ENCODE peak calls at places on chromosomes 12 and 14, in five cellular contexts. U is CD8-positive, alpha-beta T cell; B is pancreas; J is CD8-positive, alpha-beta memory T cell; D is tibial nerve. K is an unnamed sample.
A peak's percentile ranks its signal among the peaks of the same experiment; 100 is the strongest.

GRCh38 chr12:46354111-46354798 is 18.3 kb downstream of the SLC38A2 start:
- DNase-seq in U (no peak), B (no peak), J (no peak), D (no peak), K (no peak)

GRCh38 chr12:6462234-6462995 is 8.1 kb downstream of the VAMP1 start:
- DNase-seq in U (no peak), B (no peak), J (peak; percentile 65), D (no peak), K (peak; percentile 36)

GRCh38 chr12:119198440-119198839 is 19.7 kb downstream of the HSPB8 start:
- DNase-seq in U (no peak), B (no peak), J (no peak), D (no peak), K (no peak)

GRCh38 chr12:47491516-47491915 is 214.3 kb downstream of the RPAP3 start:
- DNase-seq in U (no peak), B (no peak), J (no peak), D (no peak), K (no peak)

GRCh38 chr12:107801150-107801549 is 26.6 kb downstream of the ASCL4 start:
- DNase-seq in U (no peak), B (no peak), J (no peak), D (no peak), K (no peak)

GRCh38 chr12:45637706-45638105 is 91.8 kb upstream of the ARID2 start:
- DNase-seq in U (no peak), B (no peak), J (no peak), D (no peak), K (no peak)

GRCh38 chr14:50784683-50785505 is 46.1 kb downstream of the NIN start:
- DNase-seq in U (no peak), B (no peak), J (no peak), D (no peak), K (no peak)

GRCh38 chr12:6073426-6073825 is 51.0 kb downstream of the VWF start:
- DNase-seq in U (no peak), B (no peak), J (no peak), D (no peak), K (no peak)

GRCh38 chr14:69287096-69287991 is 27.4 kb downstream of the GALNT16 start:
- DNase-seq in U (no peak), B (no peak), J (no peak), D (no peak), K (no peak)

GRCh38 chr14:95681153-95681552 is 5.1 kb upstream of the TCL1B start:
- DNase-seq in U (no peak), B (no peak), J (no peak), D (no peak), K (no peak)

GRCh38 chr12:1760566-1761382 is 59.6 kb upstream of the LRTM2 start:
- DNase-seq in U (no peak), B (no peak), J (no peak), D (no peak), K (no peak)

GRCh38 chr12:50517456-50518048 is 12.8 kb downstream of the DIP2B start:
- DNase-seq in U (no peak), B (no peak), J (no peak), D (no peak), K (no peak)

GRCh38 chr14:25757364-25757763 is 707.4 kb upstream of the STXBP6 start:
- DNase-seq in U (no peak), B (no peak), J (no peak), D (no peak), K (no peak)

GRCh38 chr12:14545144-14546124 is 22.2 kb downstream of the PLBD1 start:
- DNase-seq in U (no peak), B (no peak), J (no peak), D (no peak), K (no peak)

GRCh38 chr12:71686658-71687025 is 760 bp downstream of the TMEM19 start:
- DNase-seq in U (no peak), B (no peak), J (no peak), D (no peak), K (no peak)
- H3K4me1 ChIP-seq in U (peaks cover 33% of the 10 kb centered on the region), B (no peaks in the 10 kb centered on the region), J (peaks cover 24% of the 10 kb centered on the region), D (no peaks in the 10 kb centered on the region), K (no peaks in the 10 kb centered on the region)

GRCh38 chr14:74510955-74511354 is 17.4 kb downstream of the ISCA2 start:
- DNase-seq in U (no peak), B (no peak), J (no peak), D (no peak), K (peak; percentile 73)
- H3K27ac ChIP-seq in U (no peak overlapping the region), B (no peak overlapping the region), J (no peak overlapping the region), D (peak overlapping the region; percentile 37), K (no peak overlapping the region)

DNA sequence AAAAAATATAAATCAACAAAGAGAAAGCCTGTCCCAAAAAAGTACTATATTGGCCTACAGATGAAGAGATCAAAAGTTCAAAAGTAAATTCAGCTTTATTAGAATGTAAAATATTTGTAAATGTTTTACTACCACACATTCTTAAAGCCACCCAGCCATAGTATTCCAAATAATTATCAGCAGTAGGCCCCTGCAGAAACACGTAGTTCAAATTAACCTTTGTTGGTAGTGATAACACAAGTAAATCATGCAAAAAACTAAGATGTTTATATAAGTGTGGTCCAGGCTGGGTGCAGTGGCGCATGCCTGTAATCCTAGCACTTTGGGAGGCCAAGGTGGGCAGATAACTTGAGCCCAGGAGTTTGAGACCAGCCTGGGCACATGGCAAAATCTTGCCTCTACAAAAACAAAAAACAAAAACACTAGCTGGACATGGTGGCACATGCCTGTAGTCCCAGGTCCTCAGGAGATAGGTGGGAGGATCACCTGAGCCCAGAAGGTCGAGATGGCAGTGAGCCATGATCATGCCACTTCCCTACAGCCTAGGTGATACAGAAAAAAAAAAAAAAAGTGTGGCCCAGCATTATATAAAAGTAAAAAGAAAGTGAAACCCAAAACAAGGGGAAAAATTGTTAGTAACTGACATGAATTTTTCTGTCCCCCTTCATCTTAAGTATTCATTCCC is 17.9 kb downstream of the SPTLC2 start:
- DNase-seq in U (no peak), B (no peak), J (peak; percentile 56), D (no peak), K (no peak)
- H3K4me1 ChIP-seq in U (peaks cover 31% of the 10 kb centered on the region), B (peaks cover 7% of the 10 kb centered on the region), J (peaks cover 40% of the 10 kb centered on the region), D (no peaks in the 10 kb centered on the region), K (no peaks in the 10 kb centered on the region)

GRCh38 chr12:75692883-75693282 is 181.5 kb upstream of the KRR1 start:
- DNase-seq in U (no peak), B (no peak), J (no peak), D (no peak), K (no peak)
- H3K27ac ChIP-seq in U (no peak overlapping the region), B (no peak overlapping the region), J (no peak overlapping the region), D (no peak overlapping the region), K (no peak overlapping the region)